ENCODE peak calls at places on chromosomes 11 and 22, in nine cellular contexts. C is HuH-7.5; U is activated CD4-positive, alpha-beta T cell treated with anti-CD3 and anti-CD28 coated beads, Interleukin-2, amount 50 U/mL, for 24 hours; F is tibial artery; T is HepG2; O is NCI-H1105; P is HCEC 1CT; M is stimulated activated CD4-positive, alpha-beta T cell treated with anti-CD3 and anti-CD28 coated beads, Interleukin-4, amount 100 ng/mL, for 48 hours; I is non-pigmented ciliary epithelial cell. L is an unnamed sample.

GRCh38 chr11:94134651-94135512 is 6.2 kb downstream of the PANX1 start:
- DNase-seq in C (no peak), U (no peak), F (peak; percentile 93), T (no peak), O (no peak), P (peak; percentile 95), M (peak; percentile 38), I (peak; percentile 89), L (no peak)

GRCh38 chr11:19320764-19321163 is 80.0 kb upstream of the E2F8 start:
- DNase-seq in C (no peak), U (no peak), F (no peak), T (no peak), O (no peak), P (no peak), M (no peak), I (no peak), L (no peak)

GRCh38 chr22:45262195-45262930 is 21.7 kb upstream of the KIAA0930 start:
- DNase-seq in C (no peak), U (no peak), F (no peak), T (no peak), O (no peak), P (no peak), M (no peak), I (no peak), L (no peak)

GRCh38 chr11:120907971-120908370 is 115.9 kb upstream of the TBCEL start:
- DNase-seq in C (no peak), U (no peak), F (no peak), T (no peak), O (no peak), P (no peak), M (no peak), I (no peak), L (no peak)

GRCh38 chr22:42855211-42855610 is 1.9 kb downstream of the ARFGAP3 start:
- DNase-seq in C (no peak), U (no peak), F (no peak), T (no peak), O (no peak), P (no peak), M (no peak), I (no peak), L (no peak)

GRCh38 chr22:46070215-46070721 is 80.1 kb upstream of the PPARA start:
- DNase-seq in C (no peak), U (no peak), F (peak; percentile 82), T (peak; percentile 10), O (no peak), P (peak; percentile 64), M (peak; percentile 19), I (no peak), L (peak; percentile 25)

GRCh38 chr22:49290286-49290685 is 537.4 kb downstream of the BRD1 start:
- DNase-seq in C (no peak), U (no peak), F (peak; percentile 7), T (no peak), O (no peak), P (no peak), M (no peak), I (no peak), L (no peak)

GRCh38 chr22:49298834-49299750 is 528.6 kb downstream of the BRD1 start:
- DNase-seq in C (no peak), U (no peak), F (peak; percentile 11), T (no peak), O (no peak), P (no peak), M (no peak), I (no peak), L (no peak)

GRCh38 chr11:124867700-124868099 is 2.5 kb downstream of the ROBO3 start:
- DNase-seq in C (peak; percentile 78), U (no peak), F (no peak), T (peak; percentile 25), O (peak; percentile 57), P (peak; percentile 51), M (no peak), I (no peak), L (peak; percentile 58)

GRCh38 chr22:42719656-42720262 is 911 bp downstream of the A4GALT start:
- DNase-seq in C (no peak), U (no peak), F (no peak), T (no peak), O (no peak), P (no peak), M (no peak), I (no peak), L (no peak)

GRCh38 chr11:1652026-1652425 is 22.5 kb downstream of the KRTAP5-5 start:
- DNase-seq in C (no peak), U (no peak), F (no peak), T (no peak), O (no peak), P (no peak), M (no peak), I (no peak), L (peak; percentile 37)

GRCh38 chr11:68946416-68947090 is 34.2 kb downstream of the MRGPRD start:
- DNase-seq in C (no peak), U (no peak), F (peak; percentile 37), T (no peak), O (no peak), P (peak; percentile 63), M (no peak), I (peak; percentile 38), L (no peak)

GRCh38 chr11:96567193-96567592 is 177.4 kb downstream of the JRKL start:
- DNase-seq in C (no peak), U (no peak), F (no peak), T (no peak), O (no peak), P (peak; percentile 18), M (no peak), I (no peak), L (no peak)

GRCh38 chr11:61172353-61172752 is 11.1 kb upstream of the VPS37C start:
- DNase-seq in C (no peak), U (no peak), F (no peak), T (no peak), O (no peak), P (no peak), M (no peak), I (no peak), L (peak; percentile 9)

GRCh38 chr22:44599084-44599483 is 101.1 kb upstream of the RTL6 start:
- DNase-seq in C (no peak), U (no peak), F (no peak), T (no peak), O (no peak), P (no peak), M (no peak), I (no peak), L (no peak)

GRCh38 chr22:28008056-28008455 is 89.0 kb upstream of the PITPNB start:
- DNase-seq in C (no peak), U (no peak), F (no peak), T (no peak), O (no peak), P (no peak), M (no peak), I (no peak), L (no peak)

GRCh38 chr11:104891135-104891534 is 7.1 kb downstream of the CASP12 start:
- DNase-seq in C (no peak), U (no peak), F (no peak), T (no peak), O (no peak), P (peak; percentile 56), M (no peak), I (no peak), L (no peak)

GRCh38 chr11:68750197-68750987 is 928 bp downstream of the TESMIN start:
- DNase-seq in C (no peak), U (no peak), F (peak; percentile 24), T (no peak), O (no peak), P (no peak), M (no peak), I (no peak), L (no peak)

GRCh38 chr11:44088377-44088776 is 7.1 kb upstream of the EXT2 start:
- DNase-seq in C (no peak), U (no peak), F (no peak), T (no peak), O (no peak), P (no peak), M (no peak), I (no peak), L (no peak)

GRCh38 chr11:125720781-125721180 is 25.3 kb upstream of the PATE1 start:
- DNase-seq in C (no peak), U (no peak), F (no peak), T (no peak), O (no peak), P (peak; percentile 78), M (no peak), I (no peak), L (no peak)

GRCh38 chr22:47691152-47691895 is 928.9 kb downstream of the TBC1D22A start:
- DNase-seq in C (no peak), U (no peak), F (no peak), T (no peak), O (no peak), P (no peak), M (no peak), I (no peak), L (no peak)

GRCh38 chr11:31582697-31583096 is 73.1 kb downstream of the ELP4 start:
- DNase-seq in C (no peak), U (no peak), F (no peak), T (no peak), O (no peak), P (no peak), M (no peak), I (no peak), L (no peak)

GRCh38 chr11:112665291-112665690 is 295.9 kb upstream of the NCAM1 start:
- DNase-seq in C (no peak), U (no peak), F (no peak), T (no peak), O (no peak), P (no peak), M (no peak), I (no peak), L (no peak)

GRCh38 chr22:46421272-46421671 is 85.8 kb downstream of the TRMU start:
- DNase-seq in C (no peak), U (no peak), F (no peak), T (no peak), O (no peak), P (no peak), M (no peak), I (no peak), L (no peak)

GRCh38 chr22:20084547-20085413 is 4.7 kb downstream of the DGCR8 start:
- DNase-seq in C (peak; percentile 51), U (no peak), F (no peak), T (peak; percentile 50), O (no peak), P (no peak), M (no peak), I (no peak), L (peak; percentile 57)

GRCh38 chr11:135008001-135008405 is 596.0 kb upstream of the B3GAT1 start:
- DNase-seq in C (no peak), U (no peak), F (no peak), T (no peak), O (no peak), P (no peak), M (no peak), I (no peak), L (no peak)

GRCh38 chr22:24727218-24727851 is 47.2 kb downstream of the PIWIL3 start:
- DNase-seq in C (no peak), U (no peak), F (no peak), T (peak; percentile 92), O (peak; percentile 80), P (peak; percentile 78), M (no peak), I (peak; percentile 88), L (no peak)

GRCh38 chr22:40250608-40251007 is 72.9 kb downstream of the TNRC6B start:
- DNase-seq in C (no peak), U (no peak), F (no peak), T (no peak), O (no peak), P (no peak), M (no peak), I (no peak), L (no peak)

GRCh38 chr11:7613394-7613720 is 59.9 kb downstream of the CYB5R2 start:
- DNase-seq in C (no peak), U (no peak), F (no peak), T (peak; percentile 56), O (no peak), P (no peak), M (no peak), I (no peak), L (no peak)

GRCh38 chr11:124793466-124794278 is 6.5 kb downstream of the MSANTD2 start:
- DNase-seq in C (peak; percentile 18), U (no peak), F (no peak), T (peak; percentile 51), O (peak; percentile 52), P (peak; percentile 67), M (no peak), I (no peak), L (peak; percentile 79)

GRCh38 chr11:67507242-67507890 is 596 bp downstream of the CDK2AP2 start:
- DNase-seq in C (peak; percentile 98), U (no peak), F (peak; percentile 34), T (no peak), O (peak; percentile 70), P (peak; percentile 32), M (no peak), I (peak; percentile 50), L (no peak)